ENCODE peak calls at places on chromosomes 3 and 15, in six cellular contexts. L, I, D, G, Q and J are unnamed samples.

GRCh38 chr15:61175024-61175423 is 54.1 kb downstream of the RORA start:
- DNase-seq in Q (no peak), D (no peak), L (no peak), G (no peak), I (no peak), J (no peak)

GRCh38 chr3:47163023-47163989 is 607 bp downstream of the SETD2 start:
- DNase-seq in D (no peak), G (peak; percentile 65), L (peak; percentile 37), Q (peak; percentile 27), I (peak; percentile 41), J (peak; percentile 65)

GRCh38 chr3:11507719-11508118 is 136.0 kb downstream of the VGLL4 start:
- DNase-seq in D (no peak), G (no peak), Q (no peak), L (no peak), I (no peak), J (no peak)

GRCh38 chr3:24389108-24390090 is 105.3 kb downstream of the THRB start:
- DNase-seq in I (no peak), D (no peak), G (no peak), L (no peak), Q (peak; percentile 44), J (no peak)

GRCh38 chr3:94643400-94643799 is 580.5 kb downstream of the NSUN3 start:
- DNase-seq in G (no peak), I (no peak), D (no peak), L (no peak), Q (no peak), J (no peak)

GRCh38 chr3:127427169-127427655 is 139.4 kb upstream of the PRR20G start:
- DNase-seq in I (no peak), G (no peak), L (no peak), Q (no peak), D (no peak), J (no peak)

GRCh38 chr15:64869501-64869900 is 27.8 kb downstream of the PLEKHO2 start:
- DNase-seq in G (no peak), I (no peak), D (no peak), Q (no peak), L (no peak), J (no peak)

GRCh38 chr3:187242435-187242834 is 45.1 kb downstream of the RTP1 start:
- DNase-seq in D (no peak), L (no peak), I (peak; percentile 49), Q (no peak), G (no peak), J (no peak)

GRCh38 chr15:69164807-69165636 is 4.6 kb downstream of the GLCE start:
- DNase-seq in D (no peak), Q (peak; percentile 67), I (no peak), G (no peak), L (no peak), J (no peak)

GRCh38 chr3:46908294-46908985 is 30.9 kb downstream of the PTH1R start:
- DNase-seq in I (peak; percentile 88), L (no peak), Q (peak; percentile 31), D (no peak), G (no peak), J (no peak)

GRCh38 chr15:70160267-70160666 is 62.5 kb upstream of the TLE3 start:
- DNase-seq in D (no peak), L (no peak), I (peak; percentile 42), Q (peak; percentile 50), G (no peak), J (no peak)

GRCh38 chr15:38554354-38554753 is 10.3 kb downstream of the RASGRP1 start:
- DNase-seq in D (no peak), L (no peak), I (peak; percentile 45), Q (no peak), G (peak; percentile 34), J (peak; percentile 67)

GRCh38 chr3:33883538-33884203 is 85.2 kb downstream of the PDCD6IP start:
- DNase-seq in I (peak; percentile 71), D (no peak), Q (peak; percentile 50), G (peak; percentile 47), L (no peak), J (peak; percentile 5)

GRCh38 chr3:146972726-146973125 is 367.6 kb upstream of the PLSCR5 start:
- DNase-seq in I (peak; percentile 68), G (no peak), Q (no peak), D (no peak), L (no peak), J (no peak)

GRCh38 chr3:141979050-141979671 is 102.7 kb downstream of the ATP1B3 start:
- DNase-seq in L (no peak), D (peak; percentile 50), I (peak; percentile 82), G (no peak), Q (peak; percentile 91), J (no peak)

GRCh38 chr15:45114076-45114750 is at the start of the genes DUOX2 and DUOXA2:
- DNase-seq in G (no peak), I (no peak), D (no peak), Q (no peak), L (no peak), J (no peak)

GRCh38 chr3:11568503-11569155 is 75.1 kb downstream of the VGLL4 start:
- DNase-seq in L (no peak), D (no peak), I (peak; percentile 87), G (no peak), Q (peak; percentile 66), J (no peak)

GRCh38 chr3:15796771-15797599 is 794 bp downstream of the ANKRD28 start:
- DNase-seq in I (peak; percentile 78), G (no peak), Q (peak; percentile 79), L (no peak), D (no peak), J (no peak)

GRCh38 chr3:153373571-153373970 is 211.5 kb downstream of the RAP2B start:
- DNase-seq in I (peak; percentile 67), Q (peak; percentile 28), G (no peak), D (no peak), L (no peak), J (no peak)

GRCh38 chr15:95946241-95946640 is 384.3 kb upstream of the NR2F2 start:
- DNase-seq in Q (no peak), D (no peak), I (no peak), L (no peak), G (no peak), J (no peak)

GRCh38 chr3:108222813-108223307 is 636 bp upstream of the IFT57 start:
- DNase-seq in L (no peak), I (peak; percentile 37), G (no peak), Q (no peak), D (no peak), J (no peak)

GRCh38 chr15:38354321-38354929 is 99.5 kb upstream of the FAM98B start:
- DNase-seq in I (peak; percentile 90), D (peak; percentile 36), Q (peak; percentile 65), G (peak; percentile 27), L (peak; percentile 21), J (peak; percentile 77)

GRCh38 chr15:38670142-38671002 is 105.8 kb upstream of the RASGRP1 start:
- DNase-seq in L (no peak), G (no peak), Q (no peak), I (no peak), D (no peak), J (peak; percentile 87)

GRCh38 chr15:92653836-92654524 is 1.6 kb downstream of the FAM174B start:
- DNase-seq in D (peak; percentile 99), I (peak; percentile 52), G (peak; percentile 67), Q (no peak), L (no peak), J (no peak)

GRCh38 chr3:113751145-113751544 is 4.3 kb downstream of the ATP6V1A start:
- DNase-seq in L (no peak), Q (peak; percentile 13), D (no peak), G (no peak), I (no peak), J (no peak)

GRCh38 chr15:64619880-64620839 is 155.2 kb downstream of the RBPMS2 start:
- DNase-seq in G (no peak), I (peak; percentile 61), Q (peak; percentile 83), L (no peak), D (no peak), J (no peak)

GRCh38 chr3:77169844-77170243 is 129.9 kb downstream of the ROBO2 start:
- DNase-seq in L (no peak), G (no peak), Q (no peak), I (no peak), D (no peak), J (no peak)
- TF ChIP-seq CTCF in L (no peak), G (no peak), Q (no peak), I (no peak), D (no peak), J (no peak)

DNA sequence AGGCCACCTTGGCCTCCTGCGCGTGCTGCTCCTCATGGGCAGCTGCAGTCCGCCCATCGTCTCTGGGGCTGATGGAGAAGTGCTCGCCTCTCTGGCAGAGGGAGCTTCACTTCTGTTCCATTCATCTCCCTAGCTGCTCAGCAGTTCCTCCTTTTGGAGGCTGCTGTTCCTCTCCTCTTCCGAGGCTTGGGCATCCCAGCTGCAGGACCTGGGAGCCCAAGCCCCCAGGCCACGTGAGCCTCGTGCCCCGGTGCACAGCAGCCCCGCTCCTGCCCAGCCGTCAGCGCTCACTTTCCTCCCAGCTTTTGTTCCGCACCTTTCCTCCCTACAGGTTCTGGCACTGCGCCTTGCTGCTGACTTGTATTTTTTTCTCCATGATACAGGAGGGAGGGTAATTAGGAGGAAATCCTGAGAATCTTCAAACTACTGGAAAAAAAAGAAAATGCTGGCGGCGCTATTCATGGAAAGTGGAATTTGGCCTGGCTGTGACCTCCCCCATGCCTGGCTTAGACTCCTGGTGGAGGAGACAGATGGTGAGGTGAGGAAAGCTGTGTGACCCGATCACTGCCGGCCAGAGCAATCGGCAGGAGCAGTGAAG is 210.1 kb downstream of the CHST2 start:
- DNase-seq in D (no peak), L (no peak), I (peak; percentile 62), G (no peak), Q (no peak), J (no peak)
- TF ChIP-seq CTCF in D (no peak), L (no peak), I (peak; percentile 23), G (no peak), Q (no peak), J (no peak)

DNA sequence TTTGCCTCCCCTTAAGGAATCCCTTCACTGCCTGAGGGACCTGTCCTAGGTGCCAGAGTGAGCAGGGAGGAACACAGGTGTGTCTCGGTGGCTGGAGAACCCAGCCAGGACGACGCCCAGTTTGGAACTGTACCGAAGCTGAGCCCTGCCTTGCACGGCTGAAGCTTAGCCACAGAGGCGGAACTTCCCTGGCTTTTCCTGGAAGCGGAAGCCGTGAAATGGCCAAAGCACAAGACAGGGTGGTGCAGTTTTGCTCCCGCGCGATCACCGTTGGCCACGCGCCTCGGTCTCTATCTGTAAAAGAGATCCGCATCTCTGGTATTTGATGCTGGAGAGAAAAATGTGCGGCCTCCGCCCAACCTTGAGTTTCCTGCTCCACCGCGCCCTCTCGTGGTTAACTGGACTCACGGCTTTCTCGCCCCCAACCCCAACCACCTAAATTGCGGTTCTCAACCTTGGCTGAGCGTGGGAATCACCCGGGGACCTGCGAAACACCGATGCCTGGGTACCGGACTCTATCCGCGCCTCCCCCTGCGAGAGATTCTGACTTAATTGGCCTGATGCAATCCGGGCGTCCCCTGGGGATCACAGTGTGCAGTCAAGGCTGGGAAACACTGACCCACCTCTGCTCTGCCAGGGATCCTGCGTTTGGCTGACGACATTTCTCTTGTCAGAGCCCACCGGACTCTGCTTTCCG is 70.7 kb upstream of the ABHD2 start:
- DNase-seq in D (peak; percentile 66), G (peak; percentile 76), I (peak; percentile 83), L (peak; percentile 82), Q (peak; percentile 58), J (peak; percentile 91)
- TF ChIP-seq CTCF in D (peak; percentile 93), G (peak; percentile 88), I (peak; percentile 91), L (peak; percentile 88), Q (peak; percentile 90), J (peak; percentile 70)

DNA sequence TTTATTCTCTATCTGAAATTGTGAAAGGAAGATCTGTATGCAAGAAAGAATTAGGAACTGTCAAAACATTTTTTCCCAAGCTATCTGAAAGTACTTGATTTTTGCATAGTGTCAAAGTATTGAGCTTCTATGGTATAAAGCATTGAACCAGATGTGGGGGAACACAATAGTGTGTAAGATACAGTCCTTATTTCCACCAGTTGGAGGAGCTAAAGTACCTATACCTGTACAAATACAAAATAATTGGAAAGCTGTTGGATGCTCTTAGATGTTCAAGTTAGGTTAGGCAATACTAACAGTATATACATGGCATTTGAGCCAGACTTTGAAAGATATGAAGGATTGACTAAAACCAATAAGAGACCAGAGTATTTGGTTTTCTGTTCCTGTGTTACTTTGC is 148.4 kb downstream of the B3GALNT1 start:
- DNase-seq in I (peak; percentile 73), D (no peak), G (peak; percentile 39), L (no peak), Q (peak; percentile 47), J (no peak)
- TF ChIP-seq CTCF in I (peak; percentile 52), D (peak; percentile 40), G (peak; percentile 67), L (no peak), Q (peak; percentile 35), J (peak; percentile 35)